ENCODE peak calls at places on chromosomes 4 and X, in eight cellular contexts. D is endothelial cell of umbilical vein; N is ecto neural progenitor cell; U is RCC 7860; Y is Calu3; G is stimulated activated CD4-positive, alpha-beta T cell treated with anti-CD3 and anti-CD28 coated beads, Interleukin-15, amount 100 ng/mL, for 24 hours; P is B cell; W is omental fat pad. Z is an unnamed sample.

GRCh38 chr4:35250771-35251170 is 993.5 kb downstream of the ARAP2 start:
- DNase-seq in D (no peak), N (no peak), U (peak), Y (no peak), G (no peak), P (no peak), W (no peak), Z (no peak)

GRCh38 chr4:10013722-10014121 is 7.6 kb downstream of the SLC2A9 start:
- DNase-seq in D (peak), N (peak), U (no peak), Y (peak), G (peak), P (no peak), W (no peak), Z (peak)

GRCh38 chr4:84622959-84623358 is 40.0 kb downstream of the CDS1 start:
- DNase-seq in D (no peak), N (no peak), U (no peak), Y (no peak), G (no peak), P (no peak), W (no peak), Z (no peak)

GRCh38 chr4:147731611-147732515 is at the start of gene ARHGAP10:
- DNase-seq in D (peak), N (peak), U (peak), Y (peak), G (peak), P (peak), W (peak), Z (peak)

GRCh38 chr4:42630908-42631307 is 26.0 kb downstream of the ATP8A1 start:
- DNase-seq in D (no peak), N (no peak), U (no peak), Y (no peak), G (no peak), P (no peak), W (no peak), Z (no peak)

GRCh38 chrX:46953597-46953996 is 41.4 kb downstream of the JADE3 start:
- DNase-seq in D (peak), N (peak), U (no peak), Y (no peak), G (no peak), P (no peak), W (no peak), Z (peak)

GRCh38 chr4:151259752-151260151 is 17.2 kb upstream of the PRSS48 start:
- DNase-seq in D (no peak), N (no peak), U (no peak), Y (no peak), G (no peak), P (no peak), W (no peak), Z (no peak)

GRCh38 chr4:139558235-139559094 is 2.4 kb upstream of the SETD7 start:
- DNase-seq in D (no peak), N (no peak), U (no peak), Y (no peak), G (no peak), P (no peak), W (no peak), Z (no peak)

GRCh38 chrX:3811331-3812311 is 98.2 kb upstream of the PRKX start:
- DNase-seq in D (no peak), N (no peak), U (no peak), Y (peak), G (peak), P (peak), W (no peak), Z (peak)

GRCh38 chrX:2701600-2701999 is 10.5 kb downstream of the CD99 start:
- DNase-seq in D (no peak), N (no peak), U (no peak), Y (no peak), G (no peak), P (no peak), W (no peak), Z (no peak)

GRCh38 chr4:15562623-15563022 is 92.5 kb downstream of the FBXL5 start:
- DNase-seq in D (no peak), N (no peak), U (no peak), Y (no peak), G (no peak), P (no peak), W (no peak), Z (no peak)

Z was measured in GM13976.